ENCODE peak calls at places on chromosome X, in six cellular contexts. One of them, this sample, is unnamed.

GRCh38 chrX:56812515-56813105 is 83.6 kb downstream of the NBDY start:
- DNase-seq in GM23248: peak; percentile 55
- DNase-seq in neural progenitor cell: no peak
- DNase-seq in uterus: no peak
- DNase-seq in type B pancreatic cell: no peak
- DNase-seq in NT2/D1: no peak
- DNase-seq in this sample: no peak

GRCh38 chrX:17669891-17670290 is 67.4 kb upstream of the SCML1 start:
- DNase-seq in type B pancreatic cell: no peak
- DNase-seq in NT2/D1: no peak
- DNase-seq in uterus: no peak
- DNase-seq in GM23248: no peak
- DNase-seq in neural progenitor cell: peak; percentile 24
- DNase-seq in this sample: no peak

GRCh38 chrX:8323356-8323755 is 141.3 kb upstream of the VCX3B start:
- DNase-seq in uterus: no peak
- DNase-seq in NT2/D1: no peak
- DNase-seq in GM23248: no peak
- DNase-seq in type B pancreatic cell: no peak
- DNase-seq in neural progenitor cell: no peak
- DNase-seq in this sample: no peak

GRCh38 chrX:140432328-140433025 is 72.4 kb downstream of the SOX3 start:
- DNase-seq in type B pancreatic cell: no peak
- DNase-seq in uterus: no peak
- DNase-seq in NT2/D1: no peak
- DNase-seq in neural progenitor cell: no peak
- DNase-seq in GM23248: peak; percentile 1
- DNase-seq in this sample: no peak

GRCh38 chrX:20263474-20263873 is 3.2 kb downstream of the RPS6KA3 start:
- DNase-seq in type B pancreatic cell: no peak
- DNase-seq in NT2/D1: no peak
- DNase-seq in GM23248: peak; percentile 43
- DNase-seq in uterus: no peak
- DNase-seq in neural progenitor cell: no peak
- DNase-seq in this sample: no peak

GRCh38 chrX:135707880-135708279 is 5.6 kb upstream of the CT45A1 start:
- DNase-seq in uterus: no peak
- DNase-seq in NT2/D1: peak; percentile 27
- DNase-seq in GM23248: peak; percentile 23
- DNase-seq in neural progenitor cell: peak; percentile 20
- DNase-seq in type B pancreatic cell: no peak
- DNase-seq in this sample: no peak

GRCh38 chrX:21658152-21658737 is at the start of gene KLHL34:
- DNase-seq in type B pancreatic cell: no peak
- DNase-seq in GM23248: peak; percentile 5
- DNase-seq in uterus: no peak
- DNase-seq in neural progenitor cell: no peak
- DNase-seq in NT2/D1: no peak
- DNase-seq in this sample: no peak

GRCh38 chrX:19886888-19887531 is 390 bp downstream of the SH3KBP1 start:
- DNase-seq in type B pancreatic cell: peak; percentile 68
- DNase-seq in neural progenitor cell: peak; percentile 42
- DNase-seq in GM23248: peak; percentile 60
- DNase-seq in NT2/D1: no peak
- DNase-seq in uterus: peak; percentile 24
- DNase-seq in this sample: no peak

GRCh38 chrX:76434103-76434741 is 6.7 kb downstream of the MAGEE1 start:
- DNase-seq in uterus: no peak
- DNase-seq in NT2/D1: no peak
- DNase-seq in type B pancreatic cell: no peak
- DNase-seq in GM23248: no peak
- DNase-seq in neural progenitor cell: peak; percentile 7
- DNase-seq in this sample: no peak

GRCh38 chrX:109707322-109707721 is 25.7 kb downstream of the ACSL4 start:
- DNase-seq in uterus: no peak
- DNase-seq in NT2/D1: no peak
- DNase-seq in type B pancreatic cell: no peak
- DNase-seq in GM23248: no peak
- DNase-seq in neural progenitor cell: no peak
- DNase-seq in this sample: no peak

GRCh38 chrX:68112321-68112720 is 321.0 kb downstream of the OPHN1 start:
- DNase-seq in NT2/D1: no peak
- DNase-seq in GM23248: no peak
- DNase-seq in uterus: no peak
- DNase-seq in type B pancreatic cell: no peak
- DNase-seq in neural progenitor cell: peak; percentile 4
- DNase-seq in this sample: no peak

GRCh38 chrX:53188763-53189162 is 36.2 kb downstream of the KDM5C start:
- DNase-seq in neural progenitor cell: no peak
- DNase-seq in uterus: no peak
- DNase-seq in NT2/D1: no peak
- DNase-seq in GM23248: peak; percentile 27
- DNase-seq in type B pancreatic cell: no peak
- DNase-seq in this sample: no peak

GRCh38 chrX:66021407-66021757 is 18.5 kb downstream of the VSIG4 start:
- DNase-seq in neural progenitor cell: no peak
- DNase-seq in NT2/D1: no peak
- DNase-seq in GM23248: no peak
- DNase-seq in uterus: no peak
- DNase-seq in type B pancreatic cell: no peak
- DNase-seq in this sample: no peak

GRCh38 chrX:54785901-54786300 is 12.2 kb downstream of the ITIH6 start:
- DNase-seq in type B pancreatic cell: no peak
- DNase-seq in NT2/D1: no peak
- DNase-seq in neural progenitor cell: peak; percentile 27
- DNase-seq in GM23248: peak; percentile 27
- DNase-seq in uterus: no peak
- DNase-seq in this sample: no peak

GRCh38 chrX:16882188-16882587 is 12.0 kb upstream of the RBBP7 start:
- DNase-seq in type B pancreatic cell: no peak
- DNase-seq in NT2/D1: no peak
- DNase-seq in neural progenitor cell: peak; percentile 2
- DNase-seq in GM23248: peak; percentile 47
- DNase-seq in uterus: peak; percentile 47
- DNase-seq in this sample: no peak

GRCh38 chrX:63719633-63720032 is 65.4 kb downstream of the ARHGEF9 start:
- DNase-seq in uterus: no peak
- DNase-seq in NT2/D1: no peak
- DNase-seq in type B pancreatic cell: no peak
- DNase-seq in GM23248: no peak
- DNase-seq in neural progenitor cell: no peak
- DNase-seq in this sample: no peak

GRCh38 chrX:71198066-71198465 is 25.0 kb upstream of the GJB1 start:
- DNase-seq in NT2/D1: no peak
- DNase-seq in GM23248: no peak
- DNase-seq in neural progenitor cell: no peak
- DNase-seq in type B pancreatic cell: no peak
- DNase-seq in uterus: no peak
- DNase-seq in this sample: no peak

GRCh38 chrX:93591398-93591797 is 82.0 kb downstream of the NAP1L3 start:
- DNase-seq in uterus: no peak
- DNase-seq in neural progenitor cell: peak; percentile 24
- DNase-seq in GM23248: peak; percentile 5
- DNase-seq in NT2/D1: no peak
- DNase-seq in type B pancreatic cell: no peak
- DNase-seq in this sample: no peak

GRCh38 chrX:44903107-44903506 is 30.1 kb downstream of the KDM6A start:
- DNase-seq in type B pancreatic cell: no peak
- DNase-seq in neural progenitor cell: no peak
- DNase-seq in uterus: no peak
- DNase-seq in NT2/D1: no peak
- DNase-seq in GM23248: peak; percentile 80
- DNase-seq in this sample: no peak

GRCh38 chrX:64187762-64188150 is 17.8 kb downstream of the AMER1 start:
- DNase-seq in NT2/D1: no peak
- DNase-seq in type B pancreatic cell: no peak
- DNase-seq in GM23248: no peak
- DNase-seq in uterus: no peak
- DNase-seq in neural progenitor cell: no peak
- DNase-seq in this sample: no peak

GRCh38 chrX:95995600-95995999 is 689.0 kb upstream of the DIAPH2 start:
- DNase-seq in uterus: no peak
- DNase-seq in GM23248: no peak
- DNase-seq in neural progenitor cell: no peak
- DNase-seq in type B pancreatic cell: no peak
- DNase-seq in NT2/D1: no peak
- DNase-seq in this sample: no peak

GRCh38 chrX:128759745-128760144 is 707.5 kb upstream of the ACTRT1 start:
- DNase-seq in type B pancreatic cell: no peak
- DNase-seq in GM23248: no peak
- DNase-seq in uterus: no peak
- DNase-seq in neural progenitor cell: no peak
- DNase-seq in NT2/D1: no peak
- DNase-seq in this sample: no peak

GRCh38 chrX:101388604-101389003 is 2.2 kb upstream of the RPL36A start:
- DNase-seq in type B pancreatic cell: no peak
- DNase-seq in uterus: no peak
- DNase-seq in GM23248: no peak
- DNase-seq in NT2/D1: no peak
- DNase-seq in neural progenitor cell: no peak
- DNase-seq in this sample: no peak

GRCh38 chrX:39577976-39578962 is 519.5 kb downstream of the BCOR start:
- DNase-seq in neural progenitor cell: no peak
- DNase-seq in type B pancreatic cell: no peak
- DNase-seq in uterus: peak; percentile 28
- DNase-seq in NT2/D1: no peak
- DNase-seq in GM23248: peak; percentile 4
- DNase-seq in this sample: no peak

GRCh38 chrX:70960728-70961127 is 29.8 kb upstream of the SLC7A3 start:
- DNase-seq in GM23248: peak; percentile 8
- DNase-seq in type B pancreatic cell: no peak
- DNase-seq in uterus: no peak
- DNase-seq in NT2/D1: peak; percentile 11
- DNase-seq in neural progenitor cell: peak; percentile 30
- DNase-seq in this sample: no peak

GRCh38 chrX:65667157-65667502 is 324 bp upstream of the MSN start:
- DNase-seq in GM23248: no peak
- DNase-seq in neural progenitor cell: no peak
- DNase-seq in type B pancreatic cell: no peak
- DNase-seq in uterus: no peak
- DNase-seq in NT2/D1: no peak
- DNase-seq in this sample: no peak

GRCh38 chrX:46959985-46960700 is 47.9 kb downstream of the JADE3 start:
- DNase-seq in type B pancreatic cell: no peak
- DNase-seq in uterus: no peak
- DNase-seq in NT2/D1: no peak
- DNase-seq in neural progenitor cell: no peak
- DNase-seq in GM23248: peak; percentile 3
- DNase-seq in this sample: no peak